ENCODE peak calls at places on chromosomes 5 and 9, in six cellular contexts. One of them, this sample, is unnamed.

GRCh38 chr5:138903113-138903789 is 28.1 kb upstream of the LRRTM2 start:
- DNase-seq in stimulated activated CD4-positive, alpha-beta T cell treated with anti-CD3 and anti-CD28 coated beads, TNF-alpha, amount 100 ng/mL, for 4 hours: no peak
- DNase-seq in psoas muscle: no peak
- DNase-seq in ELR: peak; percentile 89
- DNase-seq in chondrocyte: no peak
- DNase-seq in LoVo: no peak
- DNase-seq in this sample: no peak

GRCh38 chr9:87671925-87672324 is 54.0 kb upstream of the CTSL start:
- DNase-seq in psoas muscle: no peak
- DNase-seq in LoVo: no peak
- DNase-seq in chondrocyte: no peak
- DNase-seq in stimulated activated CD4-positive, alpha-beta T cell treated with anti-CD3 and anti-CD28 coated beads, TNF-alpha, amount 100 ng/mL, for 4 hours: no peak
- DNase-seq in ELR: no peak
- DNase-seq in this sample: no peak

GRCh38 chr5:65199988-65200668 is 281.6 kb downstream of the ADAMTS6 start:
- DNase-seq in stimulated activated CD4-positive, alpha-beta T cell treated with anti-CD3 and anti-CD28 coated beads, TNF-alpha, amount 100 ng/mL, for 4 hours: no peak
- DNase-seq in LoVo: no peak
- DNase-seq in psoas muscle: no peak
- DNase-seq in ELR: peak; percentile 70
- DNase-seq in chondrocyte: no peak
- DNase-seq in this sample: no peak

GRCh38 chr9:126153382-126153781 is 173.2 kb upstream of the MVB12B start:
- DNase-seq in ELR: no peak
- DNase-seq in chondrocyte: no peak
- DNase-seq in LoVo: no peak
- DNase-seq in stimulated activated CD4-positive, alpha-beta T cell treated with anti-CD3 and anti-CD28 coated beads, TNF-alpha, amount 100 ng/mL, for 4 hours: no peak
- DNase-seq in psoas muscle: no peak
- DNase-seq in this sample: no peak

GRCh38 chr9:126146254-126147145 is 180.1 kb upstream of the MVB12B start:
- DNase-seq in ELR: peak; percentile 39
- DNase-seq in psoas muscle: no peak
- DNase-seq in chondrocyte: peak; percentile 79
- DNase-seq in stimulated activated CD4-positive, alpha-beta T cell treated with anti-CD3 and anti-CD28 coated beads, TNF-alpha, amount 100 ng/mL, for 4 hours: no peak
- DNase-seq in LoVo: peak; percentile 68
- DNase-seq in this sample: no peak

GRCh38 chr9:13388157-13388556 is 108.7 kb upstream of the MPDZ start:
- DNase-seq in stimulated activated CD4-positive, alpha-beta T cell treated with anti-CD3 and anti-CD28 coated beads, TNF-alpha, amount 100 ng/mL, for 4 hours: no peak
- DNase-seq in LoVo: no peak
- DNase-seq in ELR: no peak
- DNase-seq in psoas muscle: no peak
- DNase-seq in chondrocyte: no peak
- DNase-seq in this sample: no peak

GRCh38 chr5:177359451-177359851 is 1.7 kb downstream of the RGS14 start:
- DNase-seq in chondrocyte: no peak
- DNase-seq in psoas muscle: no peak
- DNase-seq in ELR: no peak
- DNase-seq in stimulated activated CD4-positive, alpha-beta T cell treated with anti-CD3 and anti-CD28 coated beads, TNF-alpha, amount 100 ng/mL, for 4 hours: no peak
- DNase-seq in LoVo: no peak
- DNase-seq in this sample: no peak

GRCh38 chr9:134629061-134629585 is 12.5 kb upstream of the COL5A1 start:
- DNase-seq in stimulated activated CD4-positive, alpha-beta T cell treated with anti-CD3 and anti-CD28 coated beads, TNF-alpha, amount 100 ng/mL, for 4 hours: no peak
- DNase-seq in LoVo: no peak
- DNase-seq in chondrocyte: peak; percentile 55
- DNase-seq in ELR: no peak
- DNase-seq in psoas muscle: no peak
- DNase-seq in this sample: no peak

GRCh38 chr9:107749787-107750444 is 260.3 kb upstream of the KLF4 start:
- DNase-seq in ELR: peak; percentile 94
- DNase-seq in stimulated activated CD4-positive, alpha-beta T cell treated with anti-CD3 and anti-CD28 coated beads, TNF-alpha, amount 100 ng/mL, for 4 hours: no peak
- DNase-seq in psoas muscle: peak; percentile 95
- DNase-seq in chondrocyte: no peak
- DNase-seq in LoVo: peak; percentile 75
- DNase-seq in this sample: no peak

GRCh38 chr9:4750021-4750673 is 9.1 kb upstream of the AK3 start:
- DNase-seq in LoVo: peak; percentile 30
- DNase-seq in ELR: peak; percentile 69
- DNase-seq in chondrocyte: no peak
- DNase-seq in psoas muscle: no peak
- DNase-seq in stimulated activated CD4-positive, alpha-beta T cell treated with anti-CD3 and anti-CD28 coated beads, TNF-alpha, amount 100 ng/mL, for 4 hours: no peak
- DNase-seq in this sample: no peak

GRCh38 chr5:83877911-83878706 is 157.5 kb upstream of the HAPLN1 start:
- DNase-seq in psoas muscle: no peak
- DNase-seq in chondrocyte: no peak
- DNase-seq in stimulated activated CD4-positive, alpha-beta T cell treated with anti-CD3 and anti-CD28 coated beads, TNF-alpha, amount 100 ng/mL, for 4 hours: no peak
- DNase-seq in LoVo: no peak
- DNase-seq in ELR: no peak
- DNase-seq in this sample: no peak

GRCh38 chr5:143896471-143896870 is 84.5 kb downstream of the HMHB1 start:
- DNase-seq in stimulated activated CD4-positive, alpha-beta T cell treated with anti-CD3 and anti-CD28 coated beads, TNF-alpha, amount 100 ng/mL, for 4 hours: no peak
- DNase-seq in psoas muscle: no peak
- DNase-seq in ELR: no peak
- DNase-seq in LoVo: no peak
- DNase-seq in chondrocyte: no peak
- DNase-seq in this sample: no peak

GRCh38 chr9:120080781-120081180 is 499.2 kb downstream of the CDK5RAP2 start:
- DNase-seq in stimulated activated CD4-positive, alpha-beta T cell treated with anti-CD3 and anti-CD28 coated beads, TNF-alpha, amount 100 ng/mL, for 4 hours: no peak
- DNase-seq in ELR: no peak
- DNase-seq in LoVo: no peak
- DNase-seq in chondrocyte: no peak
- DNase-seq in psoas muscle: no peak
- DNase-seq in this sample: no peak

GRCh38 chr5:75460532-75460931 is 50.9 kb downstream of the CERT1 start:
- DNase-seq in ELR: no peak
- DNase-seq in chondrocyte: no peak
- DNase-seq in stimulated activated CD4-positive, alpha-beta T cell treated with anti-CD3 and anti-CD28 coated beads, TNF-alpha, amount 100 ng/mL, for 4 hours: no peak
- DNase-seq in psoas muscle: no peak
- DNase-seq in LoVo: no peak
- DNase-seq in this sample: no peak

GRCh38 chr5:72624641-72625236 is 117.5 kb upstream of the ZNF366 start:
- DNase-seq in psoas muscle: peak; percentile 80
- DNase-seq in ELR: peak; percentile 75
- DNase-seq in chondrocyte: no peak
- DNase-seq in stimulated activated CD4-positive, alpha-beta T cell treated with anti-CD3 and anti-CD28 coated beads, TNF-alpha, amount 100 ng/mL, for 4 hours: no peak
- DNase-seq in LoVo: no peak
- DNase-seq in this sample: no peak

GRCh38 chr9:95167998-95168397 is 149.5 kb downstream of the FANCC start:
- DNase-seq in ELR: peak; percentile 92
- DNase-seq in psoas muscle: no peak
- DNase-seq in chondrocyte: no peak
- DNase-seq in stimulated activated CD4-positive, alpha-beta T cell treated with anti-CD3 and anti-CD28 coated beads, TNF-alpha, amount 100 ng/mL, for 4 hours: peak; percentile 15
- DNase-seq in LoVo: peak; percentile 38
- DNase-seq in this sample: peak; percentile 32

GRCh38 chr5:58462154-58462553 is 2.3 kb upstream of the PLK2 start:
- DNase-seq in psoas muscle: no peak
- DNase-seq in stimulated activated CD4-positive, alpha-beta T cell treated with anti-CD3 and anti-CD28 coated beads, TNF-alpha, amount 100 ng/mL, for 4 hours: no peak
- DNase-seq in LoVo: peak; percentile 97
- DNase-seq in chondrocyte: no peak
- DNase-seq in ELR: no peak
- DNase-seq in this sample: no peak

GRCh38 chr9:88678431-88678830 is 143.5 kb downstream of the NXNL2 start:
- DNase-seq in LoVo: no peak
- DNase-seq in stimulated activated CD4-positive, alpha-beta T cell treated with anti-CD3 and anti-CD28 coated beads, TNF-alpha, amount 100 ng/mL, for 4 hours: no peak
- DNase-seq in psoas muscle: no peak
- DNase-seq in chondrocyte: no peak
- DNase-seq in ELR: no peak
- DNase-seq in this sample: no peak

GRCh38 chr9:13213337-13213736 is 66.2 kb downstream of the MPDZ start:
- DNase-seq in LoVo: no peak
- DNase-seq in chondrocyte: no peak
- DNase-seq in ELR: peak; percentile 56
- DNase-seq in stimulated activated CD4-positive, alpha-beta T cell treated with anti-CD3 and anti-CD28 coated beads, TNF-alpha, amount 100 ng/mL, for 4 hours: no peak
- DNase-seq in psoas muscle: no peak
- DNase-seq in this sample: no peak

GRCh38 chr9:37262410-37262809 is 142.0 kb downstream of the ZCCHC7 start:
- DNase-seq in chondrocyte: no peak
- DNase-seq in psoas muscle: no peak
- DNase-seq in ELR: peak; percentile 53
- DNase-seq in LoVo: no peak
- DNase-seq in stimulated activated CD4-positive, alpha-beta T cell treated with anti-CD3 and anti-CD28 coated beads, TNF-alpha, amount 100 ng/mL, for 4 hours: no peak
- DNase-seq in this sample: no peak

GRCh38 chr5:109099081-109099480 is 310.7 kb downstream of the PJA2 start:
- DNase-seq in stimulated activated CD4-positive, alpha-beta T cell treated with anti-CD3 and anti-CD28 coated beads, TNF-alpha, amount 100 ng/mL, for 4 hours: no peak
- DNase-seq in LoVo: no peak
- DNase-seq in chondrocyte: no peak
- DNase-seq in ELR: peak; percentile 41
- DNase-seq in psoas muscle: no peak
- DNase-seq in this sample: no peak

GRCh38 chr5:139104577-139105271 is 93.4 kb downstream of the SIL1 start:
- DNase-seq in ELR: peak; percentile 15
- DNase-seq in psoas muscle: peak; percentile 83
- DNase-seq in stimulated activated CD4-positive, alpha-beta T cell treated with anti-CD3 and anti-CD28 coated beads, TNF-alpha, amount 100 ng/mL, for 4 hours: no peak
- DNase-seq in LoVo: no peak
- DNase-seq in chondrocyte: no peak
- DNase-seq in this sample: no peak

GRCh38 chr5:65127181-65127901 is 354.4 kb downstream of the ADAMTS6 start:
- DNase-seq in LoVo: no peak
- DNase-seq in ELR: peak; percentile 65
- DNase-seq in chondrocyte: no peak
- DNase-seq in psoas muscle: no peak
- DNase-seq in stimulated activated CD4-positive, alpha-beta T cell treated with anti-CD3 and anti-CD28 coated beads, TNF-alpha, amount 100 ng/mL, for 4 hours: no peak
- DNase-seq in this sample: no peak

GRCh38 chr9:77016111-77016525 is 3.3 kb upstream of the FOXB2 start:
- DNase-seq in chondrocyte: no peak
- DNase-seq in LoVo: no peak
- DNase-seq in psoas muscle: no peak
- DNase-seq in ELR: no peak
- DNase-seq in stimulated activated CD4-positive, alpha-beta T cell treated with anti-CD3 and anti-CD28 coated beads, TNF-alpha, amount 100 ng/mL, for 4 hours: no peak
- DNase-seq in this sample: no peak

GRCh38 chr9:96048954-96049831 is 173.7 kb downstream of the ERCC6L2 start:
- DNase-seq in LoVo: no peak
- DNase-seq in chondrocyte: no peak
- DNase-seq in psoas muscle: peak; percentile 64
- DNase-seq in stimulated activated CD4-positive, alpha-beta T cell treated with anti-CD3 and anti-CD28 coated beads, TNF-alpha, amount 100 ng/mL, for 4 hours: no peak
- DNase-seq in ELR: no peak
- DNase-seq in this sample: no peak

This sample was measured in activated CD4-positive, CD25-positive, alpha-beta regulatory T cell treated with anti-CD3 and anti-CD28 coated beads, Interleukin-2, amount 50 U/mL, for 16 hours.